ENCODE peak calls at places on chromosomes 6 and 20, in eight cellular contexts. X is A549, E is choroid plexus epithelial cell, J is ovary, P is progenitor cell of endocrine pancreas, I is cardiac muscle cell, K is endodermal cell, G is fibroblast of mammary gland. M is an unnamed sample.

GRCh38 chr6:39934060-39934757 is at the start of gene MOCS1:
- DNase-seq in J (peak), E (peak), X (peak), I (peak), G (peak), P (peak), K (peak), M (peak)

GRCh38 chr6:170008386-170008785 is 257.0 kb downstream of the ERMARD start:
- DNase-seq in J (no peak), P (no peak), E (no peak), K (no peak), I (no peak), G (no peak), X (no peak), M (peak)

GRCh38 chr6:163490826-163491577 is 76.5 kb downstream of the QKI start:
- DNase-seq in G (peak), X (peak), K (no peak), I (peak), P (no peak), E (peak), J (peak), M (no peak)

GRCh38 chr20:33120934-33121333 is 41.5 kb downstream of the BPIFB4 start:
- DNase-seq in K (no peak), I (no peak), G (no peak), J (no peak), X (no peak), E (no peak), P (no peak), M (no peak)

GRCh38 chr6:71289039-71289801 is 609 bp downstream of the OGFRL1 start:
- DNase-seq in G (peak), E (no peak), I (peak), X (no peak), P (peak), K (peak), J (peak), M (peak)

GRCh38 chr6:131039345-131039680 is 23.7 kb downstream of the EPB41L2 start:
- DNase-seq in K (no peak), G (no peak), X (no peak), J (no peak), I (no peak), E (no peak), P (no peak), M (no peak)

GRCh38 chr20:25043499-25044260 is 14.3 kb downstream of the ACSS1 start:
- DNase-seq in X (no peak), I (no peak), E (no peak), P (no peak), K (no peak), G (no peak), J (no peak), M (no peak)

GRCh38 chr6:108768792-108769524 is 79.3 kb upstream of the ARMC2 start:
- DNase-seq in G (no peak), K (no peak), E (no peak), J (no peak), I (no peak), X (no peak), P (no peak), M (no peak)

GRCh38 chr6:140779341-140779740 is 1353.4 kb upstream of the GJE1 start:
- DNase-seq in G (peak), P (no peak), K (no peak), I (peak), J (no peak), E (peak), X (no peak), M (no peak)

GRCh38 chr20:64058536-64058935 is 4.5 kb upstream of the TCEA2 start:
- DNase-seq in X (no peak), E (peak), J (no peak), G (no peak), P (no peak), I (no peak), K (no peak), M (no peak)

GRCh38 chr6:137352859-137353258 is 133.7 kb upstream of the IFNGR1 start:
- DNase-seq in E (peak), X (no peak), P (no peak), I (no peak), J (no peak), K (no peak), G (peak), M (no peak)

GRCh38 chr20:63709149-63709527 is 1.3 kb downstream of the ZGPAT start:
- DNase-seq in E (no peak), G (no peak), I (no peak), K (no peak), X (no peak), J (peak), P (no peak), M (no peak)

GRCh38 chr6:53640361-53640760 is 25.2 kb downstream of the KLHL31 start:
- DNase-seq in I (no peak), X (no peak), K (no peak), E (no peak), J (no peak), G (no peak), P (no peak), M (no peak)

GRCh38 chr20:51458751-51459439 is 83.6 kb downstream of the NFATC2 start:
- DNase-seq in G (no peak), E (no peak), J (no peak), X (no peak), K (no peak), P (no peak), I (no peak), M (no peak)

DNA sequence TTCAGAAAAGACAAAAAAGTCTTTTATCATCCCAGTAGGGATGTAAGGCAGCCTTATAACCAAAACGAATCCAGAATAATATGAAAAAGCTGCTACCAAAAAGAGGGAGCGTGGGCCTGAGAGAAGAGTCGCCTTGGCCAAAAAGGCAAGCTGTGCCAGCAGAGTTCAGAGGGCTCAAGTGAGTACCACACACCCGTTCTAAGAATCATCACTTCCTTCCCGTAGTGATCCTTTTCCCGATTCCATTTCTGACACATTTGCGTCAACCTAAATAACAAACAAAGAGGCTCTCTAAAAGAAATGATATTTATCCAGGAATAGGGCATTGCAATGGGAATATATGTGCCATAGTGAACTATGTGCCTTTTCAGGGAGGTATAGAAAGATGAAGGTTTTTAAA is 3.8 kb upstream of the TMEM181 start:
- DNase-seq in G (no peak), E (no peak), P (no peak), J (no peak), K (no peak), I (no peak), X (no peak), M (no peak)
- TF ChIP-seq CTCF in G (no peak), E (no peak), P (no peak), J (no peak), K (no peak), I (no peak), X (no peak), M (no peak)

DNA sequence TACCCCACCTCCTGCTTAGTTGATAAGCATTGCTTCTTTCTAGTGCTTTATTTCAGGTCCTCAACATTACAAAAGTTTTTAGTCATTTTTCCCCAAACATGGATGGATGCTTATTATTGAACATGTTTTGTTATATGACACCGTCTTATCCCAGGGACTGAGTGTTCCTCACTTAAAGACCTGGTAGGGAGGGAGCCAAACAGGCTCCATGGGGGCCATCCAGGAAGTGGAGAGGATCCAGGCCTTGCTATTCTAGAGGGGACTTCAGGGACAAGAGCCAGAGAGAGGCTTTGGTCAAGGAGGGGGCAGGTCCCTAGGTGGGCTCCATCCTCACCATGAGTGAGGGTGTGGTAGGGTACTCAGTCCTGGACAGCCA is 7.4 kb downstream of the SLC32A1 start:
- DNase-seq in I (no peak), K (no peak), P (no peak), G (no peak), X (no peak), J (no peak), E (no peak), M (no peak)
- TF ChIP-seq CTCF in I (no peak), K (no peak), P (peak), G (no peak), X (peak), J (no peak), E (no peak), M (peak)

GRCh38 chr6:42138630-42139619 is 3.5 kb downstream of the C6orf132 start:
- DNase-seq in G (peak), X (no peak), K (peak), I (peak), E (no peak), P (no peak), J (no peak), M (no peak)

GRCh38 chr6:42140051-42140450 is 2.4 kb downstream of the C6orf132 start:
- DNase-seq in E (no peak), X (peak), I (peak), J (no peak), K (no peak), P (no peak), G (no peak), M (no peak)

GRCh38 chr6:42141603-42142117 is 760 bp downstream of the C6orf132 start:
- DNase-seq in G (no peak), P (no peak), I (no peak), K (peak), E (no peak), X (no peak), J (no peak), M (no peak)

GRCh38 chr6:42140756-42141602 is 1.4 kb downstream of the C6orf132 start:
- DNase-seq in E (peak), I (peak), K (no peak), G (peak), P (no peak), J (no peak), X (no peak), M (no peak)

DNA sequence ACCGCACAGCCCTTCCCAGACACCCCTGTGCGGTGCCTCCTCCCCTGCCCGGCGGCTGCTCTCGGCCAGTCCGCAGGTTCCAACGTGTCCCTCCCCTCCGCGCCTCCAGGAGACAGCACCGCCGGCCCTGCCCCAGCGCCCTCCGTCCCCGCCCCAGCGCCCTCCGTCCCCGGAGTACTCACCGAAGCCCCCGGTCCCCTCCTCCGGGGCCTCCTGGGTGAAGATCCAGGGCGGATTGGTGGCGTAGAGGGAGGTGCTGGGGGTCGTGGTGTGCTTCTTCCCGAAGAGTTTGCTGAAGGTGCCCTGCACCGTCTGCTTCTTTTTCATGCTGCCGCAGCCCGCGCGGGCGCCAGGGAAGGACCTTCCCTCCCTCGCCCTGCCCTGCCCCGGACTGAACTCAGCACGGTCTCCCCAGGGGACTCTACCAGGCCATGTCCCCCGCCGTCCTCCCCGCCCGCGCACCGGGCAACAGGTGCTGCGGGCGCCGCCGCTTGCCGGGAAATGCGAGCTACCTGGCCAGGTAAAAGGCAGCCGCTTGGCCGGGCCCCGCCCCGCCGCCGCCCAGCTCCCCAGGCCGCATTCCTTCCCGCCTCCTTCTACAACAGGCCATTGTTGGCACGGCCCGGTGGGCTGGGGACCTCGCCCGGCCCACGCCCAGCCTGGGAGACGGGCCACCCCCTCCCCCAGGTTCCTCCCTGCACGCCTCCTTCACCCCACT is at the start of gene C6orf132:
- DNase-seq in G (no peak), X (no peak), K (peak), P (peak), I (peak), J (peak), E (peak), M (no peak)
- TF ChIP-seq CTCF in G (no peak), X (no peak), K (peak), P (no peak), I (no peak), J (no peak), E (no peak), M (no peak)

GRCh38 chr20:37527638-37528441 is at the start of gene BLCAP:
- DNase-seq in P (peak), J (peak), E (peak), X (peak), I (peak), K (peak), G (peak), M (peak)
- TF ChIP-seq CTCF in P (no peak), J (no peak), E (no peak), X (no peak), I (no peak), K (no peak), G (no peak), M (no peak)

GRCh38 chr20:1374246-1374645 is 18.6 kb downstream of the FKBP1A start:
- DNase-seq in I (peak), G (no peak), X (no peak), K (no peak), E (no peak), P (no peak), J (no peak), M (no peak)
- TF ChIP-seq CTCF in I (peak), G (no peak), X (no peak), K (peak), E (no peak), P (no peak), J (no peak), M (no peak)

DNA sequence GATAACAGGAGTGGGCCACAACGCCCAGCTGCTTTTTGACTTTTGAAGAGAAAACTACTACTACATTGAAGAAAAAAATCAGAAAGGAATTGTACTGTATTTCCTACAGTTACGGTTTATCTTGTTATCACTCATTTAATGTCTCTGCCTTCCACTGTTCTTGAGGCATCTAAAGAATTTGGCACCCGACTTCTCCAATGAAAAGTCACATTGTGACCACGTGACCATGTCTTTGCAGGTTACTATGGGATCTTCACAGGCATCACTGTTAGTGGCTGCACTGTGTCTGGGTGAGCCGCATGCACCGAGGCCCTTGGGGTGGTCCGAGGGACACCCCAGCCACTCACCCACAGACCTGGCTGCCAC is 26.8 kb downstream of the RRBP1 start:
- DNase-seq in G (no peak), J (no peak), P (no peak), X (no peak), E (peak), I (peak), K (peak), M (no peak)
- TF ChIP-seq CTCF in G (no peak), J (no peak), P (no peak), X (peak), E (no peak), I (no peak), K (peak), M (no peak)

GRCh38 chr20:17431621-17432364 is 99.4 kb downstream of the BFSP1 start:
- DNase-seq in G (peak), J (peak), I (peak), X (peak), E (peak), P (peak), K (peak), M (peak)
- TF ChIP-seq CTCF in G (peak), J (peak), I (peak), X (peak), E (peak), P (peak), K (peak), M (peak)

DNA sequence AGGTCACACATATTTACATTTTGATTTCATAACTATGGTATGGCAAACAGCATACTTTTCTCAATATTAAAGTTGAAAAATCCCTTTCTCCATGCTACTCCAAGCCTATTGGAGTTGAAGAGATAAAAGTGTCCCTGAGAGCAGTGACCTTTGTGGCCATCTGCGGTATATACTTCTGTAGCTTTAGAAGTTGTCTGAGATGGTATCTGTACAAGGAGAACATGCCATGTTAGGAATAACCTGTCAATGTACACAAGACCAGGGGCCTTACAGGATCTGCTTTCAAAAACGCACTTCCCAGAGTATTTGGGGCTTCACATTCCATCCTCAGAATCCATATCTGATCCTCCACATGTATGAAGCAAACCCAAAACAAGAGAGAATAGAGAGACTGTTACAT is 226.7 kb downstream of the MEI4 start:
- DNase-seq in K (no peak), P (no peak), X (no peak), I (no peak), G (no peak), E (peak), J (no peak), M (no peak)
- TF ChIP-seq CTCF in K (peak), P (no peak), X (no peak), I (no peak), G (no peak), E (no peak), J (no peak), M (no peak)

DNA sequence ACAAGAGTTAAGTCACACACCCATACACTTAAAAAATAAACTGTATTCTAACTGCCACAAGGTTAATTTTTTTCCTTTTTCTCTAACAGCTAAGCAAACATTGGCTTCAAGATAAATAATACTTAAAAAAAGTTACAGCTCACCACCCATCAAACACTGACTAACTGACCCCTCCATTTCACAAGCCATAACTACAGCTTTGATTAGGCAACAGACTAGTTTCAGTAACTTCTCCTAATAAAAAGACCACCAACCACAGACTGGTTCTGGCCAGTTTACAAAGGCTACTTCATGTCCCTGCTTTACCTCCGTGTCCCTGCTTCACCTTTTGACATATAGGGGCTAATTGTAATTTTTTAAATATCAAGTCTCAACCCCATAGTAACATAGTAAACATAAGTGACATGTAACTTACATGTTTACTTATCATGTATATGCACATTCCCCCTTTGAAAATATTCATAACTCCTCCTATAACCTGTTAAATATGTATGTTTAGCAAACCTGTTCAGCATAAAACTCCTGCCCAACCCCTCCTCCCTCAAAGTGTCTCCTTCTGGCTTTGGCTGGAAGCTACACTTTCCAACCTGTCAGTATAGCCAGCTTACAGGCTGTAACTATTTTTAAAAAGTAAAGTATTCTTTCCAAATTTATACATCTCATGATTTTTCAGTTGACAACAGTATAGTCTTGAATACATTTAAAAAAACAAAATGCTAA is 15.1 kb upstream of the POM121L2 start:
- DNase-seq in X (no peak), G (no peak), J (no peak), P (no peak), I (no peak), E (no peak), K (no peak), M (no peak)
- TF ChIP-seq CTCF in X (no peak), G (no peak), J (no peak), P (no peak), I (no peak), E (no peak), K (no peak), M (no peak)

DNA sequence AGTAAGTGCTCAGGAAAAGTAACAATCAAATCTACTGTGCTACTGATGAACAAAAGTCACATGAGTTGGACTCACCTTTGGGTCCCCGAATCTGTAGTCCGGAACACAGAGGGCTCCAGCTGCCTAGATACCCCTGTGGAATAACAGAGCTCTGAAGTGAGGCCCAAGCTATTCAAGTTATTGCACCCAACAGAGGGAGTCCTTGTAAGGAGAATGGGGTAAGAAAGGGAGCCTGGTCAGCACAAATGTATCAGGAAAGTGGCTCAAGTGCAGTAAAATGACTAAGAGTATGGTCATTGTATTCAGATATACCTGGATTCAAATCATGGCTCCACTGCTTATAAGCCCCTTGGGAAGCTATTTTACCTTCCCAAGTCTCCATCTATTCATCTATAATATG is 20.9 kb downstream of the EDN1 start:
- DNase-seq in X (no peak), K (no peak), I (no peak), P (no peak), G (no peak), E (peak), J (no peak), M (no peak)
- TF ChIP-seq CTCF in X (peak), K (peak), I (peak), P (no peak), G (no peak), E (peak), J (no peak), M (no peak)

M was measured in natural killer cell.